ENCODE peak calls at places on chromosomes 5 and 9, in six cellular contexts. L, C, K, D, S and U are unnamed samples.

GRCh38 chr5:40676643-40677333 is 2.9 kb upstream of the PTGER4 start:
- DNase-seq in L (no peak), C (no peak), K (no peak), D (no peak), S (no peak), U (no peak)

GRCh38 chr5:175215906-175216305 is 228.1 kb downstream of the DRD1 start:
- DNase-seq in L (no peak), C (no peak), K (no peak), D (no peak), S (no peak), U (no peak)

GRCh38 chr9:88574993-88575392 is 40.0 kb downstream of the NXNL2 start:
- DNase-seq in L (no peak), C (no peak), K (no peak), D (no peak), S (no peak), U (no peak)

GRCh38 chr5:106397700-106398099 is 1273.0 kb downstream of the EFNA5 start:
- DNase-seq in L (no peak), C (no peak), K (no peak), D (no peak), S (no peak), U (no peak)

GRCh38 chr5:135578685-135579341 is at the start of gene CXCL14:
- DNase-seq in L (peak), C (no peak), K (no peak), D (no peak), S (no peak), U (no peak)

GRCh38 chr5:56640763-56641406 is 174.5 kb upstream of the MAP3K1 start:
- DNase-seq in L (no peak), C (no peak), K (no peak), D (no peak), S (no peak), U (no peak)

GRCh38 chr5:76855961-76856360 is 6.1 kb downstream of the S100Z start:
- DNase-seq in L (no peak), C (no peak), K (no peak), D (no peak), S (no peak), U (no peak)

GRCh38 chr5:132321109-132321721 is 27.0 kb downstream of the SLC22A4 start:
- DNase-seq in L (no peak), C (no peak), K (peak), D (no peak), S (no peak), U (no peak)

GRCh38 chr9:72622186-72622585 is 100.8 kb downstream of the TMC1 start:
- DNase-seq in L (no peak), C (no peak), K (no peak), D (no peak), S (no peak), U (no peak)

GRCh38 chr5:79069488-79070001 is at the start of the genes BHMT2 and DMGDH:
- DNase-seq in L (no peak), C (peak), K (peak), D (no peak), S (no peak), U (no peak)

GRCh38 chr5:80953587-80953986 is 6.6 kb upstream of the RASGRF2 start:
- DNase-seq in L (no peak), C (no peak), K (no peak), D (no peak), S (no peak), U (no peak)

GRCh38 chr5:57358796-57359592 is 123.6 kb downstream of the ACTBL2 start:
- DNase-seq in L (no peak), C (no peak), K (no peak), D (no peak), S (no peak), U (no peak)

GRCh38 chr9:99752710-99753109 is 69.0 kb upstream of the NR4A3 start:
- DNase-seq in L (no peak), C (no peak), K (no peak), D (no peak), S (no peak), U (no peak)

GRCh38 chr5:150628936-150629485 is 11.4 kb upstream of the SYNPO start:
- DNase-seq in L (no peak), C (no peak), K (no peak), D (no peak), S (no peak), U (no peak)

GRCh38 chr9:94002316-94003140 is 47.4 kb upstream of the BARX1 start:
- DNase-seq in L (peak), C (peak), K (peak), D (no peak), S (peak), U (no peak)

GRCh38 chr9:92500725-92501124 is 18.4 kb upstream of the ASPN start:
- DNase-seq in L (no peak), C (no peak), K (no peak), D (no peak), S (no peak), U (no peak)

GRCh38 chr5:148640471-148640870 is 13.9 kb downstream of the HTR4 start:
- DNase-seq in L (no peak), C (no peak), K (no peak), D (no peak), S (no peak), U (no peak)

GRCh38 chr5:141478321-141478945 is 2.7 kb downstream of the PCDHGC3 start:
- DNase-seq in L (peak), C (no peak), K (no peak), D (no peak), S (no peak), U (no peak)

GRCh38 chr5:1220831-1221230 is 4.3 kb upstream of the SLC6A18 start:
- DNase-seq in L (no peak), C (no peak), K (no peak), D (no peak), S (no peak), U (no peak)

GRCh38 chr5:175658299-175659145 is 651 bp downstream of the HRH2 start:
- DNase-seq in L (peak), C (no peak), K (no peak), D (no peak), S (no peak), U (no peak)

GRCh38 chr9:2720179-2720654 is 2.9 kb downstream of the KCNV2 start:
- DNase-seq in L (no peak), C (no peak), K (peak), D (no peak), S (no peak), U (no peak)

GRCh38 chr9:116800885-116801284 is 113.8 kb downstream of the TRIM32 start:
- DNase-seq in L (no peak), C (no peak), K (no peak), D (no peak), S (no peak), U (no peak)

GRCh38 chr5:53430618-53431252 is 49.7 kb upstream of the FST start:
- DNase-seq in L (no peak), C (no peak), K (peak), D (no peak), S (no peak), U (no peak)

GRCh38 chr9:38343037-38343436 is 49.5 kb upstream of the ALDH1B1 start:
- DNase-seq in L (peak), C (no peak), K (no peak), D (no peak), S (no peak), U (no peak)

DNA sequence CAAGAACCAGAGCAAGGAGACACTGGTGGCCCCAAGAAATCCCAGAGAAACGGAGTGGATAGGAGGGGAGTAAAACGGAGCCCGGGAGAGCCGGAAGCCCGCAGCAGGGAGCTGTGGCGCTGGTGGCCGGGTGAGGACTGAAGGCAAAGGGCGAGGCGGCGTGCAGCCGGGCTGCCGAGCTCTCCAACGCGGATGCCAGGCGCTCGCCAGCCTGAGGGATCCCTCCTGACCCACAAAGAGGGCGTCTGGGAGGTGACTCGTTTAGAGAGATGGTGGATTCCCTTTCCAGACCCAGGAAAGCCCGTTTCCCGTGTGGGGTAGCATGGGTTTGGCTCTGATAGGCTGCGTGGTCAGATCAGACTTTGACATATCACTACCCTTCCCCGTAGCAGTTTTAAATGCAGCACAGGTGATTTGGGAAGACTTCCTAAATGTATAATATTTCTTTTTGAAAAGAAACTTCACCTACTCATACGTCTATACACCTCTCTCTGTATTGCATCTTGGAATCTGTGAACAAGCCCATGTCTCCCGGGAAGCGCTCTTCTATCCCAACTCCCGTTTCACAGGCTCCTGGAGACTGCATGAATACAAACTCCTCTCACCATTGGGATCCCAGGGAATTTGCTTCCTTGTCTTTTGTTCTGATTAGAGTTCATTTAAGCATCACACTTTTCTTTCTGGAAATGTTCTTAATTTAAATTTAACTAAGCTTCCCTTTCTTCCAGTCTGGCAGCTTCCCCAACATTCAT is 158.1 kb downstream of the C9orf152 start:
- DNase-seq in L (peak), C (no peak), K (no peak), D (no peak), S (no peak), U (no peak)
- TF ChIP-seq POLR2AphosphoS5 in L (no peak), C (no peak), K (no peak), D (no peak), S (no peak), U (peak)

GRCh38 chr9:81822967-81823366 is 105.3 kb upstream of the SPATA31D4 start:
- DNase-seq in L (no peak), C (no peak), K (no peak), D (no peak), S (no peak), U (no peak)
- TF ChIP-seq TAF1 in L (no peak), C (no peak), K (no peak), D (no peak), S (no peak), U (no peak)

GRCh38 chr5:109409061-109409843 is 522 bp downstream of the PJA2 start:
- DNase-seq in L (peak), C (peak), K (peak), D (peak), S (peak), U (peak)
- TF ChIP-seq POLR2A in L (no peak), C (peak), K (peak), D (peak), S (peak), U (peak)

GRCh38 chr5:39520232-39520572 is 95.4 kb upstream of the DAB2 start:
- DNase-seq in L (no peak), C (no peak), K (no peak), D (no peak), S (no peak), U (no peak)
- TF ChIP-seq POLR2AphosphoS5 in L (no peak), C (no peak), K (no peak), D (no peak), S (no peak), U (no peak)

DNA sequence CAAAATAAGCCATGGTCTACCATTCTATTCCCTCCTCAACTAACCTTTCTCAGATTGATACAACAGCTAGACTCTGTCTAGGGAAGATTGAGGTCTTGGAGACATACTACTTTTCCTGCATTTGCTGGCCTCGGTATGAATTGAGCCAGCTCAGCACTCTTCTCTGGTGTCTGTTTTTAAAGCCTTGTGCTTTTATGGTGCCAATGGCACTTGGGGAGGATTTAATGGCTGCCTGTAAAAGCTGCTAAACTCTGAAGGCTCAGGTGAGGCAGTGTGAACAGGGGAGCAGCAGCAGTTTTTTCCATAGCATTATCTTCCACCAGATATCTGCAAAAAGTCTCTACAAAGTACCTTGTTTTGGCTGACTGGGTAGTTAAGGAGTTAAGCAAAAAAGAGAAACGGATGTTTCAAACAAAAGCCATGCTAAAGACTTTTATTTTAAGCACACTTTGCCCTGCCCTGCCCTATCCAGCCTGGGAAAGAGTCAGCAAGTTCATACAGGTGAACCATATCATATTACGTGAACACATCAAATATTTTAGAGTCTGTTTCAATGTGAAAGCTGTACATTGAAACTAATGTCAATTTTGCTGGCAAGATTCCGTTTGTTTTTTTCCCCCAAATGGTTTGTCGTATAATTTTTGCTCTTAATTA is 423.9 kb upstream of the CD180 start:
- DNase-seq in L (no peak), C (no peak), K (no peak), D (no peak), S (no peak), U (no peak)
- TF ChIP-seq TAF1 in L (no peak), C (no peak), K (no peak), D (no peak), S (no peak), U (no peak)

GRCh38 chr5:82334856-82335255 is 56.7 kb upstream of the RPS23 start:
- DNase-seq in L (no peak), C (no peak), K (no peak), D (no peak), S (no peak), U (no peak)

GRCh38 chr5:82331557-82331956 is 53.4 kb upstream of the RPS23 start:
- DNase-seq in L (no peak), C (no peak), K (no peak), D (no peak), S (no peak), U (no peak)

GRCh38 chr5:82334085-82334680 is 56.0 kb upstream of the RPS23 start:
- DNase-seq in L (no peak), C (no peak), K (no peak), D (no peak), S (no peak), U (no peak)

GRCh38 chr5:82332064-82332855 is 54.1 kb upstream of the RPS23 start:
- DNase-seq in L (no peak), C (no peak), K (no peak), D (no peak), S (no peak), U (no peak)

DNA sequence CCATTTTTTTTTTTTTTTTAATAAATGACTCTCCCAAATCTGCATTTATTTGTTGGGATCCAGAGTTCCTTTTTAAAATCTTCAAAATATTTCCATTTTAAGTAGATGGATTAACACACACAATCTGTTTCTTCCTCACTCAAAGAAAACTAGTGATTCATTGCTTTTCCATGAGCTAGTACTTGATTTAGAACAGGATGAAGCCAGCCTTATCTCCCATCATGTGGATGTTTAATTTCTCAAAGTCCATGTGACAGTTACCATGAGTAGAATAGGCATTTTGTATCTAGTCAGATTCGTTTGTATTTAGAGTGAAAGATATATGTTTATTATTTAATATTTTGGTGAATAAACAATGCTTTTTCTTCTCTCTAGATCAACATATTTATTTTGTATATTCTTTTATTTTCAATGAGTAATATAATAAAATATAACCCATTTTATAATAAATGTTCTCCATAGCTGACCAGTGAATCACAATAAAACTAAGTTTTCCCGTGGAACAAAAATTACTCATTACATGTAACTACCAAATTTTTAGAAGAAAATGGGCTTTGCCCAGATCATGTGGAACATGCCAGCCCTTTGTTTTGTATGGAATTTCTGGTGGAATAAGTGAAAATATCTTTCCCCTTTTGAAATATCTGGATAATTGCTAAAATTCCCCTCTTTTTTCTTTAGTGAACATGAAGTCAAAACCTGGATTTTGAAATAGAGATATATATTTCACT is 54.9 kb upstream of the RPS23 start:
- DNase-seq in L (no peak), C (no peak), K (no peak), D (no peak), S (no peak), U (no peak)
- TF ChIP-seq POLR2A in L (no peak), C (no peak), K (no peak), D (no peak), S (no peak), U (no peak)

GRCh38 chr5:96844476-96844990 is 31.8 kb upstream of the ERAP2 start:
- DNase-seq in L (no peak), C (no peak), K (no peak), D (no peak), S (no peak), U (no peak)
- TF ChIP-seq POLR2AphosphoS5 in L (no peak), C (no peak), K (no peak), D (no peak), S (no peak), U (no peak)